ENCODE peak calls at places on chromosome 17, in six cellular contexts. U is stimulated activated CD8-positive, alpha-beta memory T cell treated with anti-CD3 and anti-CD28 coated beads, Interleukin-15, amount 100 ng/mL, for 24 hours; H is EH; E is GDM1; L is activated CD4-positive, alpha-beta T cell treated with anti-CD3 and anti-CD28 coated beads for 24 hours; X is NCI-H2171. T is an unnamed sample.

GRCh38 chr17:27323538-27324212 is 29.8 kb downstream of the WSB1 start:
- DNase-seq in E (no peak), L (no peak), X (no peak), H (peak; percentile 76), U (no peak), T (no peak)

GRCh38 chr17:29617125-29617480 is 5.6 kb downstream of the CORO6 start:
- DNase-seq in L (peak; percentile 91), H (peak; percentile 65), X (peak; percentile 89), U (peak; percentile 71), E (peak; percentile 79), T (peak; percentile 43)

GRCh38 chr17:40283662-40284061 is 4.0 kb upstream of the CDC6 start:
- DNase-seq in X (no peak), L (no peak), U (no peak), H (peak; percentile 96), E (no peak), T (no peak)

GRCh38 chr17:78120971-78121800 is 7.4 kb downstream of the TMC6 start:
- DNase-seq in L (no peak), U (no peak), H (no peak), X (no peak), E (no peak), T (no peak)

GRCh38 chr17:13864551-13864950 is 204.8 kb upstream of the COX10 start:
- DNase-seq in L (no peak), U (no peak), E (no peak), X (no peak), H (peak; percentile 72), T (no peak)

GRCh38 chr17:41496803-41497484 is 7.2 kb upstream of the KRT36 start:
- DNase-seq in U (peak; percentile 17), E (peak; percentile 77), H (peak; percentile 94), L (peak; percentile 59), X (no peak), T (peak; percentile 22)

GRCh38 chr17:46851029-46851741 is at the start of gene WNT9B:
- DNase-seq in U (no peak), H (peak; percentile 24), E (no peak), X (peak; percentile 88), L (no peak), T (no peak)

GRCh38 chr17:68468334-68468733 is 11.0 kb upstream of the WIPI1 start:
- DNase-seq in X (no peak), H (peak; percentile 43), E (no peak), L (no peak), U (no peak), T (no peak)

GRCh38 chr17:82931696-82932060 is 91.9 kb upstream of the ZNF750 start:
- DNase-seq in U (no peak), H (peak; percentile 88), E (no peak), L (no peak), X (no peak), T (no peak)

GRCh38 chr17:47278561-47278960 is 24.9 kb downstream of the ITGB3 start:
- DNase-seq in E (no peak), H (no peak), L (no peak), X (no peak), U (no peak), T (no peak)

GRCh38 chr17:73492802-73493139 is 151.5 kb downstream of the SDK2 start:
- DNase-seq in X (peak; percentile 73), U (no peak), H (no peak), E (no peak), L (no peak), T (no peak)

GRCh38 chr17:8887834-8888703 is 20.6 kb upstream of the PIK3R6 start:
- DNase-seq in H (peak; percentile 57), U (no peak), E (no peak), L (no peak), X (no peak), T (no peak)

GRCh38 chr17:1055751-1056645 is 59.1 kb downstream of the TIMM22 start:
- DNase-seq in H (peak; percentile 67), L (peak; percentile 21), U (no peak), X (peak; percentile 20), E (no peak), T (no peak)

GRCh38 chr17:77924757-77925336 is 33.7 kb upstream of the TNRC6C start:
- DNase-seq in U (no peak), H (no peak), X (no peak), L (no peak), E (no peak), T (no peak)

GRCh38 chr17:28330671-28331070 is 4.6 kb downstream of the IFT20 start:
- DNase-seq in H (no peak), U (no peak), X (no peak), L (no peak), E (no peak), T (no peak)

GRCh38 chr17:17098426-17099035 is 56.3 kb downstream of the MPRIP start:
- DNase-seq in U (no peak), E (no peak), X (no peak), H (peak; percentile 73), L (no peak), T (no peak)

GRCh38 chr17:66676421-66676820 is 158.5 kb upstream of the CACNG5 start:
- DNase-seq in X (no peak), L (no peak), E (no peak), H (no peak), U (no peak), T (no peak)

GRCh38 chr17:82787081-82787848 is 35.4 kb downstream of the TBCD start:
- DNase-seq in U (no peak), E (no peak), X (peak; percentile 58), L (no peak), H (no peak), T (no peak)

GRCh38 chr17:11805952-11806351 is 191.3 kb downstream of the ZNF18 start:
- DNase-seq in U (no peak), E (no peak), L (no peak), X (no peak), H (no peak), T (no peak)

GRCh38 chr17:38693700-38694329 is 11.3 kb upstream of the MLLT6 start:
- DNase-seq in H (peak; percentile 80), X (no peak), E (no peak), U (no peak), L (no peak), T (peak; percentile 27)

GRCh38 chr17:66304304-66305174 is 2.1 kb downstream of the PRKCA start:
- DNase-seq in X (no peak), L (peak; percentile 8), H (peak; percentile 51), E (peak; percentile 24), U (no peak), T (no peak)

GRCh38 chr17:46972346-46972745 is 6.7 kb downstream of the RPRML start:
- DNase-seq in X (no peak), L (no peak), U (no peak), E (no peak), H (no peak), T (no peak)